ENCODE peak calls at places on chromosomes 4 and X, in five cellular contexts. One of them, this sample, is unnamed.

GRCh38 chr4:138279286-138279685 is 37.1 kb upstream of the SLC7A11 start:
- DNase-seq in fibroblast of the aortic adventitia: no peak
- DNase-seq in CD8-positive, alpha-beta T cell: no peak
- DNase-seq in coronary artery: no peak
- DNase-seq in esophagus squamous epithelium: no peak
- DNase-seq in this sample: no peak

GRCh38 chrX:12866451-12867377 is at the start of gene TLR7:
- DNase-seq in esophagus squamous epithelium: no peak
- DNase-seq in fibroblast of the aortic adventitia: no peak
- DNase-seq in CD8-positive, alpha-beta T cell: no peak
- DNase-seq in coronary artery: no peak
- DNase-seq in this sample: no peak

GRCh38 chr4:54484361-54484760 is 173.4 kb upstream of the KIT start:
- DNase-seq in CD8-positive, alpha-beta T cell: no peak
- DNase-seq in fibroblast of the aortic adventitia: no peak
- DNase-seq in esophagus squamous epithelium: no peak
- DNase-seq in coronary artery: no peak
- DNase-seq in this sample: no peak

GRCh38 chr4:141914746-141915145 is 278.4 kb downstream of the IL15 start:
- DNase-seq in coronary artery: no peak
- DNase-seq in esophagus squamous epithelium: no peak
- DNase-seq in fibroblast of the aortic adventitia: no peak
- DNase-seq in CD8-positive, alpha-beta T cell: no peak
- DNase-seq in this sample: no peak

GRCh38 chrX:150159537-150159936 is 203.6 kb upstream of the MAMLD1 start:
- DNase-seq in esophagus squamous epithelium: no peak
- DNase-seq in coronary artery: no peak
- DNase-seq in CD8-positive, alpha-beta T cell: no peak
- DNase-seq in fibroblast of the aortic adventitia: no peak
- DNase-seq in this sample: no peak

GRCh38 chr4:36046026-36046425 is 198.3 kb downstream of the ARAP2 start:
- DNase-seq in esophagus squamous epithelium: no peak
- DNase-seq in CD8-positive, alpha-beta T cell: no peak
- DNase-seq in fibroblast of the aortic adventitia: no peak
- DNase-seq in coronary artery: no peak
- DNase-seq in this sample: no peak

GRCh38 chrX:17520206-17520605 is 145.2 kb downstream of the NHS start:
- DNase-seq in CD8-positive, alpha-beta T cell: no peak
- DNase-seq in esophagus squamous epithelium: no peak
- DNase-seq in coronary artery: no peak
- DNase-seq in fibroblast of the aortic adventitia: peak; percentile 69
- DNase-seq in this sample: no peak

GRCh38 chr4:151331276-151332042 is 6.1 kb upstream of the SH3D19 start:
- DNase-seq in esophagus squamous epithelium: no peak
- DNase-seq in fibroblast of the aortic adventitia: peak; percentile 35
- DNase-seq in CD8-positive, alpha-beta T cell: no peak
- DNase-seq in coronary artery: no peak
- DNase-seq in this sample: no peak

GRCh38 chrX:15864629-15865028 is 10.0 kb upstream of the AP1S2 start:
- DNase-seq in fibroblast of the aortic adventitia: no peak
- DNase-seq in coronary artery: no peak
- DNase-seq in esophagus squamous epithelium: no peak
- DNase-seq in CD8-positive, alpha-beta T cell: no peak
- DNase-seq in this sample: no peak

GRCh38 chr4:176032454-176032853 is 33.2 kb upstream of the WDR17 start:
- DNase-seq in fibroblast of the aortic adventitia: no peak
- DNase-seq in esophagus squamous epithelium: no peak
- DNase-seq in CD8-positive, alpha-beta T cell: no peak
- DNase-seq in coronary artery: no peak
- DNase-seq in this sample: no peak

GRCh38 chrX:130906776-130907175 is 3.8 kb upstream of the ENOX2 start:
- DNase-seq in CD8-positive, alpha-beta T cell: no peak
- DNase-seq in coronary artery: no peak
- DNase-seq in esophagus squamous epithelium: no peak
- DNase-seq in fibroblast of the aortic adventitia: no peak
- DNase-seq in this sample: no peak
- TF ChIP-seq CTCF in CD8-positive, alpha-beta T cell: no peak
- TF ChIP-seq CTCF in coronary artery: no peak
- TF ChIP-seq CTCF in esophagus squamous epithelium: no peak
- TF ChIP-seq CTCF in fibroblast of the aortic adventitia: no peak
- TF ChIP-seq CTCF in this sample: no peak

GRCh38 chrX:23783569-23784486 is 855 bp downstream of the SAT1 start:
- DNase-seq in esophagus squamous epithelium: no peak
- DNase-seq in fibroblast of the aortic adventitia: peak; percentile 33
- DNase-seq in CD8-positive, alpha-beta T cell: no peak
- DNase-seq in coronary artery: no peak
- DNase-seq in this sample: no peak

GRCh38 chrX:23786268-23786815 is 3.4 kb downstream of the SAT1 start:
- DNase-seq in esophagus squamous epithelium: no peak
- DNase-seq in CD8-positive, alpha-beta T cell: no peak
- DNase-seq in coronary artery: no peak
- DNase-seq in fibroblast of the aortic adventitia: peak; percentile 15
- DNase-seq in this sample: no peak

GRCh38 chrX:23785564-23785963 is 2.6 kb downstream of the SAT1 start:
- DNase-seq in esophagus squamous epithelium: no peak
- DNase-seq in CD8-positive, alpha-beta T cell: no peak
- DNase-seq in fibroblast of the aortic adventitia: no peak
- DNase-seq in coronary artery: no peak
- DNase-seq in this sample: no peak

GRCh38 chrX:23782863-23783568 is at the start of gene SAT1:
- DNase-seq in coronary artery: peak; percentile 95
- DNase-seq in CD8-positive, alpha-beta T cell: peak; percentile 90
- DNase-seq in esophagus squamous epithelium: peak; percentile 88
- DNase-seq in fibroblast of the aortic adventitia: peak; percentile 93
- DNase-seq in this sample: peak; percentile 96

DNA sequence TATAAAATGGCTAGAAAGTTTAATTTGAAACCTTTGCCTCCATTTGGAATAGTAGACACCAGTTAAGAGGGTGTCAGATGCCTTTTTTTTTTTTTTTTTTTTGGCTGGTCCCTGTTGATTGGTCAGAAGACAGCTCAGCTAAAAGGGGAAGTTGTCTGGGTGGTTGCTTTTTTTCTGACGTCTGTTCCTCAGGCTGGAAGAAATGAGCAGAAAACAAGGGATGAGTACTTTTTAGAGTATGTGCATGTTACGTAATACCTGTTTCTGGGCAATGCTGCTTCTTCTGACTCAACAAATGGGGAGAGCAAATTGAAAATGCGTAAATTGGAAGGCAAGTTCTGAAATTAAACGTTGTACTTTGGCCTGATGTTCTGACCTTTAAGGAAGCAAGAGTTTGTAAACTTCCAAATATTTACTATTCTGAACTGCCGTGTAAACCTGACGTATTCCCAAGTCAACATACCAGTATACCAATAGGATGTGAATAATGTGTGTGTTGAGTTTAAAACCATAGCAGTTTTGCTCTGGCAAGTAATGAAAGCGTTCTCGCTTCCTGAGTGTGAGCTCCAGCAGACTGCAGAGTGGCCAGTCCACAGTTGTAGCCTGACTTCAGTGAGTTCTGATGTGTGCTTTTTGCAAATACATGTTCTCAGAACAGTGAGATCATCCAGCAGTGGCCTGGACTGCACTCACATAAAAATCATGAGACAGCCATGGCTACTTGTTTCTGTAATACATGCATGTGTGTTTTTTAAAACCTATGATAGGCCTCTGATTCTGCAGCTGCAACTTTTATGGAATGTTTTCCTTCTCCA is 1.7 kb downstream of the SAT1 start:
- DNase-seq in esophagus squamous epithelium: no peak
- DNase-seq in CD8-positive, alpha-beta T cell: no peak
- DNase-seq in fibroblast of the aortic adventitia: peak; percentile 86
- DNase-seq in coronary artery: no peak
- DNase-seq in this sample: no peak
- H3K4me3 ChIP-seq in esophagus squamous epithelium: peak overlapping the region; percentile 72
- H3K4me3 ChIP-seq in CD8-positive, alpha-beta T cell: peak overlapping the region; percentile 94
- H3K4me3 ChIP-seq in fibroblast of the aortic adventitia: peak overlapping the region; percentile 79
- H3K4me3 ChIP-seq in coronary artery: peak overlapping the region; percentile 73
- H3K4me3 ChIP-seq in this sample: no peak overlapping the region

DNA sequence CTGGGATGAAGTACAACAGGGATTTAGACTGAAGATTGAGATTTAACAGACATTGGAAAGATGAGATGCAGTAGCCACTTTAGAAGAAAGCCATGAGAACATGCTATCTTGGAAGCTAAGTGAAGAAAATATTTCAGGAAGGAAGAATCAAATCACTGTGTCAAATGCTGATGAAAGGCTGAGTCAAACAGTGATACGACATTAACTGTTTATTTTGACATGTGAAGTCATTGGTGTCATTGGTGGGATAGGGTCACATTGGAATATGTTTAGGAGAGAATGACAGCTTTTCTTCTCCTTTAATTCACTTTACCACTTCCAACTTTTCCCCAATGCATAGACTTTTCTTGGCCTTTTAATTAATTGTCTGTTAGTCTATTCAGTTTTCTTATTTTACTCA is 653.0 kb upstream of the BOD1L1 start:
- DNase-seq in coronary artery: no peak
- DNase-seq in esophagus squamous epithelium: no peak
- DNase-seq in CD8-positive, alpha-beta T cell: no peak
- DNase-seq in fibroblast of the aortic adventitia: no peak
- DNase-seq in this sample: no peak
- TF ChIP-seq CTCF in coronary artery: no peak
- TF ChIP-seq CTCF in esophagus squamous epithelium: no peak
- TF ChIP-seq CTCF in CD8-positive, alpha-beta T cell: no peak
- TF ChIP-seq CTCF in fibroblast of the aortic adventitia: no peak
- TF ChIP-seq CTCF in this sample: no peak

GRCh38 chr4:121952290-121952689 is 430 bp upstream of the TRPC3 start:
- DNase-seq in coronary artery: no peak
- DNase-seq in esophagus squamous epithelium: no peak
- DNase-seq in fibroblast of the aortic adventitia: no peak
- DNase-seq in CD8-positive, alpha-beta T cell: no peak
- DNase-seq in this sample: no peak
- H3K4me3 ChIP-seq in coronary artery: peak overlapping the region; percentile 91
- H3K4me3 ChIP-seq in esophagus squamous epithelium: peak overlapping the region; percentile 71
- H3K4me3 ChIP-seq in fibroblast of the aortic adventitia: peak overlapping the region; percentile 66
- H3K4me3 ChIP-seq in CD8-positive, alpha-beta T cell: no peak overlapping the region
- H3K4me3 ChIP-seq in this sample: no peak overlapping the region

DNA sequence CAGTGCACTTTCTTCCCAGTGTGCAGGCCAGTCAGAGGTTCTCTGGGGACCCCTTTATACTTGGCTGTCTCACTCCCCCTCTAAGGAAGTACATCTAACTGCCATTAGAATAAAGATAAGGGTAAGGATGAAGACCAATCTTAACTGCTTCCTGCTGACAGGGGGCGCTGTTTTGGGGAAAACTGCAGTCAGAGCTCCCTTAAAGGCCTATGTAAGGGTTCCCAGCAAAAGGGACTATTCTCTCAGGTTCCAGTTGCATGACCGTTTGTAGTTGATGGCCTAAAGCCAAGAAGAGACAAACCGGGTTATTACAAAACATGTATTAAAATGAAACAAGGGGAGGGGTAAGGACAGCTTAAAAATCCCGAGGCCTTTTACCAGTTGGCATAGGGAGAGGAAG is 115.6 kb upstream of the SPIN4 start:
- DNase-seq in coronary artery: no peak
- DNase-seq in CD8-positive, alpha-beta T cell: no peak
- DNase-seq in fibroblast of the aortic adventitia: no peak
- DNase-seq in esophagus squamous epithelium: no peak
- DNase-seq in this sample: no peak
- TF ChIP-seq CTCF in coronary artery: no peak
- TF ChIP-seq CTCF in CD8-positive, alpha-beta T cell: no peak
- TF ChIP-seq CTCF in fibroblast of the aortic adventitia: no peak
- TF ChIP-seq CTCF in esophagus squamous epithelium: no peak
- TF ChIP-seq CTCF in this sample: no peak

DNA sequence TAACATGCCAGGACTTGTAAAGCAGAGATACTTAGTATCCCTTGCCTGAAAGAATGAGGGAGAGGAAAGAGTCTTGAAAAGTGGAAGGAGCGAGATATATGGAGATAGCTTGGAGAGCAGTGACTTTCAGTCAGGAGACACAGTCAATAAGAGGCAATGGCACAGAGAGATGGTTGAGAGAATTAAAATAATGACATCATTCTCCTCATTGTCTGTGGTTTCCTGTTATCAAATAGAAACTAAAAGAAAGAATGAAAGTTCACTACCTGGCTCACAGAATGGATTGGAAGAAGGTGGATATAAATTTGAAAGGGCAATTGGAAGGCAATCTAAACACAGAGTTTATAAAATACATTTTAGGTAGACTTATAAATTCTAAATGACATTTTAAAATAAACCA is 760.2 kb upstream of the AADAT start:
- DNase-seq in esophagus squamous epithelium: no peak
- DNase-seq in CD8-positive, alpha-beta T cell: no peak
- DNase-seq in coronary artery: no peak
- DNase-seq in fibroblast of the aortic adventitia: no peak
- DNase-seq in this sample: no peak
- H3K4me3 ChIP-seq in esophagus squamous epithelium: no peak overlapping the region
- H3K4me3 ChIP-seq in CD8-positive, alpha-beta T cell: no peak overlapping the region
- H3K4me3 ChIP-seq in coronary artery: no peak overlapping the region
- H3K4me3 ChIP-seq in fibroblast of the aortic adventitia: no peak overlapping the region
- H3K4me3 ChIP-seq in this sample: no peak overlapping the region